ENCODE peak calls at places on chromosomes 6 and 20, in five cellular contexts. H, B, M, P and D are unnamed samples.

GRCh38 chr6:149033454-149034241 is 283.9 kb upstream of the TAB2 start:
- DNase-seq in P (no peak), H (no peak), M (no peak), B (no peak), D (no peak)

GRCh38 chr6:158131926-158132325 is 36.1 kb downstream of the SERAC1 start:
- DNase-seq in H (no peak), B (no peak), P (peak), M (no peak), D (no peak)

GRCh38 chr6:125658125-125658524 is 91.3 kb upstream of the HEY2 start:
- DNase-seq in H (no peak), M (no peak), B (no peak), P (no peak), D (no peak)

GRCh38 chr6:157228421-157229218 is 94.7 kb downstream of the TMEM242 start:
- DNase-seq in H (no peak), B (peak), P (no peak), M (no peak), D (no peak)

GRCh38 chr6:142335415-142335814 is 33.6 kb downstream of the ADGRG6 start:
- DNase-seq in M (no peak), P (no peak), H (no peak), B (no peak), D (no peak)

GRCh38 chr6:161271343-161272019 is 2.4 kb downstream of the AGPAT4 start:
- DNase-seq in M (no peak), B (no peak), P (no peak), H (no peak), D (no peak)

GRCh38 chr6:136527831-136528230 is 22.4 kb downstream of the MAP7 start:
- DNase-seq in P (no peak), B (no peak), H (no peak), M (no peak), D (no peak)

GRCh38 chr6:135181333-135182119 is 418 bp downstream of the MYB start:
- DNase-seq in M (no peak), H (no peak), B (no peak), P (no peak), D (no peak)

GRCh38 chr20:45229264-45230056 is 8.3 kb downstream of the SEMG2 start:
- DNase-seq in P (peak), M (no peak), B (peak), H (no peak), D (no peak)

GRCh38 chr6:134111062-134111677 is 58.7 kb upstream of the SLC2A12 start:
- DNase-seq in M (no peak), H (no peak), P (peak), B (peak), D (no peak)

GRCh38 chr20:33653218-33653899 is 8.8 kb upstream of the C20orf144 start:
- DNase-seq in B (peak), H (no peak), M (no peak), P (peak), D (peak)

GRCh38 chr6:13285705-13286104 is 42.6 kb downstream of the TBC1D7 start:
- DNase-seq in P (no peak), M (no peak), B (no peak), H (no peak), D (no peak)

GRCh38 chr6:131136021-131136847 is 967 bp downstream of the AKAP7 start:
- DNase-seq in M (no peak), P (peak), B (peak), H (no peak), D (peak)

GRCh38 chr20:12237772-12238171 is 320.1 kb downstream of the BTBD3 start:
- DNase-seq in P (no peak), H (no peak), M (no peak), B (no peak), D (peak)

GRCh38 chr6:142871910-142872331 is 73.1 kb downstream of the HIVEP2 start:
- DNase-seq in B (peak), M (peak), P (peak), H (no peak), D (peak)

GRCh38 chr6:165837948-165838745 is 175.1 kb upstream of the PDE10A start:
- DNase-seq in H (no peak), P (no peak), M (no peak), B (no peak), D (no peak)

GRCh38 chr6:52612336-52613096 is 35.7 kb upstream of the TRAM2 start:
- DNase-seq in P (no peak), M (no peak), H (no peak), B (no peak), D (no peak)

GRCh38 chr20:63980317-63980805 is 571 bp upstream of the PRPF6 start:
- DNase-seq in H (no peak), B (no peak), M (no peak), P (peak), D (no peak)

GRCh38 chr20:32231847-32232246 is 24.2 kb downstream of the POFUT1 start:
- DNase-seq in P (no peak), M (no peak), B (no peak), H (no peak), D (no peak)

GRCh38 chr6:167481527-167481926 is 156.6 kb downstream of the TTLL2 start:
- DNase-seq in P (no peak), M (no peak), H (no peak), B (no peak), D (no peak)

GRCh38 chr20:22716824-22717351 is 132.5 kb upstream of the FOXA2 start:
- DNase-seq in B (no peak), H (no peak), P (no peak), M (no peak), D (no peak)

GRCh38 chr6:110581682-110582081 is 105.3 kb upstream of the SLC22A16 start:
- DNase-seq in P (peak), H (no peak), B (no peak), M (no peak), D (no peak)

GRCh38 chr6:9766240-9766915 is 648.5 kb downstream of the TFAP2A start:
- DNase-seq in H (no peak), B (no peak), M (no peak), P (peak), D (no peak)

GRCh38 chr6:56977192-56977591 is 22.3 kb downstream of the BEND6 start:
- DNase-seq in H (no peak), M (no peak), P (no peak), B (no peak), D (no peak)

GRCh38 chr6:152273002-152273401 is 364.2 kb downstream of the SYNE1 start:
- DNase-seq in B (no peak), H (no peak), P (no peak), M (no peak), D (no peak)

GRCh38 chr6:89289710-89290109 is 25.4 kb downstream of the GABRR2 start:
- DNase-seq in H (no peak), B (no peak), P (no peak), M (no peak), D (no peak)

GRCh38 chr6:11315743-11316437 is 83.4 kb upstream of the NEDD9 start:
- DNase-seq in B (no peak), H (no peak), M (peak), P (peak), D (no peak)

GRCh38 chr20:31440012-31440659 is at the start of gene DEFB123:
- DNase-seq in H (no peak), B (no peak), P (no peak), M (no peak), D (no peak)

GRCh38 chr20:20525756-20526155 is 157.9 kb downstream of the INSM1 start:
- DNase-seq in M (no peak), H (no peak), P (no peak), B (no peak), D (peak)

GRCh38 chr6:46370622-46371021 is 120.6 kb downstream of the RCAN2 start:
- DNase-seq in M (no peak), P (no peak), H (no peak), B (no peak), D (no peak)

GRCh38 chr20:60999256-60999655 is 252.8 kb upstream of the CDH4 start:
- DNase-seq in M (no peak), H (no peak), B (no peak), P (no peak), D (no peak)

GRCh38 chr6:33851959-33852358 is 48.2 kb upstream of the MLN start:
- DNase-seq in P (no peak), M (no peak), H (no peak), B (no peak), D (no peak)

GRCh38 chr6:104526383-104526782 is 333.3 kb downstream of the HACE1 start:
- DNase-seq in B (peak), P (no peak), H (no peak), M (no peak), D (no peak)

GRCh38 chr6:83257791-83258190 is 64.6 kb downstream of the RWDD2A start:
- DNase-seq in M (no peak), B (no peak), P (no peak), H (no peak), D (no peak)

GRCh38 chr6:79600313-79601019 is 30.7 kb upstream of the SH3BGRL2 start:
- DNase-seq in B (no peak), M (no peak), P (no peak), H (no peak), D (no peak)

GRCh38 chr6:149696904-149697303 is 21.0 kb downstream of the LATS1 start:
- DNase-seq in B (no peak), M (no peak), H (no peak), P (peak), D (no peak)

GRCh38 chr6:166556871-166557322 is 29.6 kb downstream of the RAMACL start:
- DNase-seq in B (peak), H (no peak), P (peak), M (peak), D (peak)

GRCh38 chr6:54892831-54893230 is 46.3 kb downstream of the FAM83B start:
- DNase-seq in H (no peak), B (no peak), M (no peak), P (peak), D (no peak)

GRCh38 chr6:31897612-31898199 is at the start of gene EHMT2:
- DNase-seq in B (peak), H (peak), P (peak), M (peak), D (peak)

DNA sequence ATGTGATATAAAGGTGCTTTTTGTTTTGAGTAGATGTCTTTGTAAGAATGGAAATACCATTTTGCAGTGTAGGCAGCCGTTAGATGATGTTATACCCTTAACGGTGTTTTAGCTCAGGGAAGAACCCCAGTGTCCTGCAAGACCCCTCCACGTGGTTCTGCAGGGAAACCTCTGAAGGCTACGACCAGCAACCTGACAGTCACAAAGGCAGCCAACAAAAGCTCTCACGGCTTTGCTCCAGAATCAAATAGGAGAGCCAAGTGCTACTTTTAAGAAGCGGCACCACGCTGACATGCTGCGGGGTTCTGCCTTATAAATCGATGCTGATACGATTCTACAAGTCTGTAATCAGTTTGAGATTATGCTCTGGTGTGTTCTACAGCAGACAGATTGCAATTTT is 312.8 kb downstream of the SAMD5 start:
- DNase-seq in P (no peak), M (no peak), H (no peak), B (no peak), D (no peak)
- H3K27ac ChIP-seq in P (no peak), M (no peak), H (no peak), B (no peak), D (no peak)

GRCh38 chr6:112233864-112234263 is 20.5 kb downstream of the LAMA4 start:
- DNase-seq in P (no peak), B (no peak), H (no peak), M (no peak), D (no peak)

GRCh38 chr6:112228480-112229332 is 25.7 kb downstream of the LAMA4 start:
- DNase-seq in P (no peak), H (no peak), B (no peak), M (no peak), D (no peak)

GRCh38 chr6:112232845-112233256 is 21.5 kb downstream of the LAMA4 start:
- DNase-seq in B (no peak), M (no peak), P (no peak), H (no peak), D (no peak)

GRCh38 chr6:112234596-112234995 is 19.8 kb downstream of the LAMA4 start:
- DNase-seq in H (no peak), P (no peak), M (no peak), B (no peak), D (no peak)

GRCh38 chr6:112231609-112232060 is 22.7 kb downstream of the LAMA4 start:
- DNase-seq in B (no peak), H (no peak), P (no peak), M (no peak), D (no peak)
- H3K27ac ChIP-seq in B (no peak), H (no peak), P (no peak), M (no peak), D (no peak)

DNA sequence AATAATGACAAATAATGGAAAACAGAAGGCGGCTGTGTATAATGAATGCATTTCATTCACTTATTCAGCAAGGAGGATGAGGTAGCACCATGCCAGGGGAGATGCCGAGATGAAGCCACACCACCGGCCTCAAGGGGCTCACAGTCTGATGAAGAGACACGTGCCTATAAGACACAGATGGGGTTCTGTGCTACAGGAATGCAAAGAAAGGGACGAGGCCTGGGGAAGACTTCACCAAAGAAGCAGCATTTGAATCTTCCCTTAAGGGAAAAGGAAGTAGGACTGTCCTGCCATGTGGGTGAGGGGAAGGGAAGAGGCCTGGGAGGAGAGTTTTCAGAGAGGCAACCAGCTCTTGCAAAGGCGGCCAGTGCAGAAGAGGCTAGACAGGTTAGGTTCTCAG is 98.9 kb downstream of the PSMG4 start:
- DNase-seq in H (no peak), M (no peak), B (no peak), P (no peak), D (no peak)
- H3K27ac ChIP-seq in H (no peak), M (peak), B (no peak), P (peak), D (peak)

GRCh38 chr20:41145317-41145716 is 8.0 kb downstream of the PLCG1 start:
- DNase-seq in P (no peak), M (no peak), H (no peak), B (no peak), D (no peak)
- H3K27ac ChIP-seq in P (peak), M (peak), H (peak), B (no peak), D (peak)

DNA sequence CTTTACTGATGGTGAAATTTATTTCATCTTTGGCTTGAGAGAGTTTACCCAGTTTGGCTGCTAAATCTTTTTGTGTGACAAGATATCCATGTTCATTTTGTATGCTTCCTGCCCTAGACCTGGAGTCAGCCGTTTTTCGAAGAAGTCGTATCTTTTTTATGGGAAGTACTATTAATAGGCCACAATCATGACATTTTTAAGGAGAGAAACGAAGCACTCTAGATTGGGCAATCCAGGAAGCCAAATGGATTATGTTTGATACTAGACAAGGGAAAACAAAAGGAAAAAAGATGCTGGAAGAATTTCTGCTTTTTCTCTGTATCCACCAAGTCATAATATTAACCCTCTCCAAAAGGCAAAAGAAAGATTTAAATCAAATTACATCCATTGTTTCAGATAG is 214.6 kb downstream of the HDGFL1 start:
- DNase-seq in B (no peak), H (no peak), P (no peak), M (no peak), D (no peak)
- H3K27ac ChIP-seq in B (no peak), H (no peak), P (no peak), M (no peak), D (no peak)

GRCh38 chr6:6812427-6812826 is 223.9 kb downstream of the LY86 start:
- DNase-seq in M (no peak), H (no peak), B (no peak), P (no peak), D (no peak)
- H3K27ac ChIP-seq in M (no peak), H (peak), B (no peak), P (peak), D (no peak)

DNA sequence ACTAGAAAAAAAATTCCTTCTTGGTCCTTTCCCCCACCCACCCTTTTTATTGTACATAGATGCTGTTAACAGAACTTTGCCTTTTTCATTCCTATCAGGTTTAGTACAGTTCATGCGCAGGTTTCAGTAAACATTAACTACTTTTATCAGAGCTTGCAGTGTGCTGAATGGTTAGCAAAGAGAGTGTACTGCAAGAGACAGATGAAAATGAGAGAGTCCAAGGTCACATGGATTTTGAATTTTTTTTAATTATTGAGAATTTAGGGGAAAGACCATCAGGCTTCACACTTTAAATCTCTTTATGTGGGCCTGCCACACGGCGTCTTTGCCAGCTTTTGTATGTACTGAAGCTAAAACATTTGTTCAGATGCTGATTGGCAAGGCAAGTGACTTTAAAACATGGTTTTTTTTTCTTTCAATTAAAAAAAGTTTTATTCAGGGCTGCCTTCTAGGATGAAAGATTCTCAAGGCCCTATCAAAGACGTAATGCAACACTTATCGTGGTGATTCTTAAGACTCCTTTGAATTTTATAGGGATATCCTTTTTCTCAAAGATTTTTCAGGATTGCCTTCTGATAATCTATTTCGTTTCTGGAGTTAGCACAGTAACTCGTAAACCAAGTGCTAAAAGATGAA is 32.2 kb downstream of the RREB1 start:
- DNase-seq in B (no peak), H (no peak), P (no peak), M (no peak), D (no peak)
- H3K27ac ChIP-seq in B (peak), H (peak), P (no peak), M (peak), D (no peak)

GRCh38 chr6:36969988-36970891 is 15.7 kb downstream of the PI16 start:
- DNase-seq in P (no peak), M (no peak), H (no peak), B (no peak), D (no peak)
- H3K27ac ChIP-seq in P (peak), M (no peak), H (no peak), B (no peak), D (no peak)